ENCODE peak calls at places on chromosomes 2 and 18, in ten cellular contexts. M, E, I, F, L, X, T, H, W and B are unnamed samples.

GRCh38 chr2:204544961-204545860 is at the start of gene PARD3B:
- DNase-seq in M (peak), E (peak), I (peak), F (peak), L (peak), X (peak), T (peak), H (peak), W (peak), B (no peak)

GRCh38 chr18:74196220-74197119 is 48.1 kb downstream of the TIMM21 start:
- DNase-seq in M (peak), E (peak), I (peak), F (peak), L (peak), X (peak), T (peak), H (peak), W (no peak), B (no peak)

GRCh38 chr18:3012306-3012919 is 531 bp downstream of the LPIN2 start:
- DNase-seq in M (peak), E (no peak), I (peak), F (peak), L (peak), X (no peak), T (peak), H (peak), W (peak), B (peak)

GRCh38 chr18:11995445-11996189 is 14.3 kb downstream of the IMPA2 start:
- DNase-seq in M (peak), E (peak), I (peak), F (peak), L (peak), X (peak), T (peak), H (peak), W (peak), B (peak)

GRCh38 chr18:31297248-31297647 is 20.7 kb upstream of the DSG1 start:
- DNase-seq in M (no peak), E (no peak), I (no peak), F (no peak), L (no peak), X (no peak), T (no peak), H (no peak), W (no peak), B (no peak)

GRCh38 chr2:177093384-177093783 is 119.2 kb upstream of the HNRNPA3 start:
- DNase-seq in M (no peak), E (no peak), I (no peak), F (no peak), L (no peak), X (no peak), T (no peak), H (no peak), W (no peak), B (no peak)

GRCh38 chr18:23228102-23229051 is 93.1 kb downstream of the CABLES1 start:
- DNase-seq in M (no peak), E (no peak), I (no peak), F (peak), L (peak), X (peak), T (no peak), H (no peak), W (no peak), B (no peak)

GRCh38 chr18:68676913-68677312 is 38.0 kb downstream of the TMX3 start:
- DNase-seq in M (no peak), E (peak), I (no peak), F (no peak), L (peak), X (no peak), T (no peak), H (no peak), W (no peak), B (no peak)

GRCh38 chr18:9536354-9537152 is 61.2 kb downstream of the RALBP1 start:
- DNase-seq in M (no peak), E (peak), I (no peak), F (no peak), L (no peak), X (no peak), T (no peak), H (no peak), W (no peak), B (no peak)

GRCh38 chr2:69731147-69731546 is 10.8 kb upstream of the ANXA4 start:
- DNase-seq in M (no peak), E (no peak), I (no peak), F (no peak), L (no peak), X (no peak), T (no peak), H (no peak), W (no peak), B (no peak)

GRCh38 chr2:232385660-232386489 is 7.3 kb downstream of the ALPP start:
- DNase-seq in M (no peak), E (peak), I (no peak), F (no peak), L (peak), X (no peak), T (no peak), H (peak), W (no peak), B (no peak)

GRCh38 chr2:139142252-139142651 is 362.1 kb upstream of the NXPH2 start:
- DNase-seq in M (peak), E (no peak), I (no peak), F (no peak), L (peak), X (no peak), T (no peak), H (peak), W (no peak), B (no peak)

GRCh38 chr2:109448946-109449788 is 164.6 kb downstream of the SEPTIN10 start:
- DNase-seq in M (no peak), E (no peak), I (peak), F (peak), L (no peak), X (no peak), T (no peak), H (no peak), W (peak), B (no peak)

GRCh38 chr2:168703926-168704325 is 98.5 kb upstream of the NOSTRIN start:
- DNase-seq in M (no peak), E (no peak), I (no peak), F (no peak), L (no peak), X (no peak), T (no peak), H (no peak), W (no peak), B (no peak)

GRCh38 chr2:190849774-190850173 is 30.8 kb upstream of the GLS start:
- DNase-seq in M (no peak), E (peak), I (no peak), F (no peak), L (peak), X (no peak), T (no peak), H (no peak), W (peak), B (no peak)

GRCh38 chr2:207035855-207036254 is 96.5 kb downstream of the CPO start:
- DNase-seq in M (no peak), E (no peak), I (no peak), F (no peak), L (no peak), X (no peak), T (no peak), H (no peak), W (no peak), B (no peak)

GRCh38 chr2:146119586-146119985 is 1599.7 kb upstream of the ZEB2 start:
- DNase-seq in M (no peak), E (no peak), I (no peak), F (no peak), L (no peak), X (no peak), T (no peak), H (peak), W (no peak), B (no peak)

GRCh38 chr18:1133541-1133940 is 228.9 kb downstream of the ADCYAP1 start:
- DNase-seq in M (no peak), E (no peak), I (no peak), F (no peak), L (no peak), X (no peak), T (no peak), H (no peak), W (no peak), B (no peak)

GRCh38 chr2:8447610-8448221 is 234.1 kb upstream of the ID2 start:
- DNase-seq in M (no peak), E (peak), I (no peak), F (no peak), L (no peak), X (no peak), T (no peak), H (no peak), W (no peak), B (no peak)

GRCh38 chr2:200405599-200406298 is 99.3 kb downstream of the SPATS2L start:
- DNase-seq in M (no peak), E (peak), I (no peak), F (no peak), L (peak), X (no peak), T (no peak), H (peak), W (no peak), B (no peak)

GRCh38 chr18:25080988-25081387 is 271.0 kb downstream of the ZNF521 start:
- DNase-seq in M (no peak), E (no peak), I (no peak), F (no peak), L (no peak), X (no peak), T (no peak), H (no peak), W (no peak), B (no peak)

DNA sequence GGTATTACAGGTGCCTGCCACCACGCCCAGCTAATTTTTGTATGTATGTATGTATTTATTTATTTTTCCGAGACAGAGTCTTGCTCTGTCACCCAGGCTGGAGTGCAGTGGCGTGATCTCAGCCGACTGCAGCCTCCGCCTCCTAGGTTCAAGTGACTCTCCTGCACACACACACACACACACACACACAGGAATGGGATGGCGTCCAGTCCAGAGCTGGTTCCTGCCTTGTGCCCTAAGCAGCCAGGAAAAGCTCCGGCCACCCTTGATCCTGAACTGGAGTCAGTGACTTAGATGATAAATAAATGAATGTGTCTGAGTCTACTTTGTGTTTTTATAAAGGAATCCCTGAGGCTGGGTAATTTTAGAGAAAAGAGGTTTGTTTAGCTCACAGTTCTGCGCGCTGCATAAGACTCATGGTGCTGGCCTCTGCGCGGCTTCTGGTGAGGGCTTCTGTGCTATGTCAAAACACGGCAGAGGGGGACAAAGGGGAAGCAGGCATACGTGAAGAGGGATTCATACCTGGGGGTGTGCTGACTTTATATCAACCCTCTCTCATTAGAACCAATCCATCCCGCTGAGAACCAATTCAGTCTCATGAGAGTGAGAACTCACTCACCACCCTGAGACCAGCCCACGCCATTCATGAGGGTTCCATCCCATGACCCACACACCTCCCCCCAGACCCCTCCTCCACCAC is 59.7 kb upstream of the PHLPP1 start:
- DNase-seq in M (no peak), E (no peak), I (no peak), F (no peak), L (no peak), X (no peak), T (no peak), H (no peak), W (no peak), B (no peak)
- TF ChIP-seq CTCF in M (no peak), E (no peak), I (no peak), F (no peak), L (no peak), X (no peak), T (no peak), H (no peak), W (no peak), B (no peak)

GRCh38 chr2:151716721-151717120 is 17.6 kb downstream of the NEB start:
- DNase-seq in M (no peak), E (peak), I (no peak), F (no peak), L (no peak), X (no peak), T (no peak), H (no peak), W (no peak), B (no peak)

GRCh38 chr2:151718247-151718646 is 16.0 kb downstream of the NEB start:
- DNase-seq in M (no peak), E (no peak), I (no peak), F (no peak), L (no peak), X (no peak), T (no peak), H (no peak), W (no peak), B (no peak)

GRCh38 chr2:151721161-151721560 is 13.1 kb downstream of the NEB start:
- DNase-seq in M (no peak), E (no peak), I (no peak), F (no peak), L (no peak), X (no peak), T (no peak), H (no peak), W (no peak), B (no peak)

GRCh38 chr2:151720521-151720920 is 13.8 kb downstream of the NEB start:
- DNase-seq in M (no peak), E (no peak), I (no peak), F (no peak), L (no peak), X (no peak), T (no peak), H (no peak), W (no peak), B (no peak)

DNA sequence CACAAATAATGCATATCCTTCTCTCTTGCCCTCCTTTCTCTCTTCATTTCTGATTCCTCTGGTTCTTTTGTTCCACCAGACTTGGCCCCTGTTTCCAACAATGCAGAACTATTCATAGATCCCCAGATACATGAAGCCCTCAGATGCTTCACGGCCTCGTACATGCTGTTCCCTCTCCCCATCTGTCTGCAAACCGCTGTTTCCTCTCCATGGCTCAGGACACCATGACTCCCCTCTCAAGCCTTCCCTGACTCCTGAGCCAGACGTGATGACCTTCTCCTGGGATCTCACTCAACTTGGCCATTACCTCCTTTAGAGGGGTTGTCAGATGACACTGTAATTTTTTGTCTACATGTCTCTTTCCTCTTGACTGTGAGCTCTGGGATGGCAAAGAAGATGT is 15.5 kb downstream of the NEB start:
- DNase-seq in M (no peak), E (no peak), I (no peak), F (no peak), L (no peak), X (no peak), T (no peak), H (no peak), W (no peak), B (no peak)
- TF ChIP-seq CTCF in M (no peak), E (no peak), I (no peak), F (no peak), L (no peak), X (no peak), T (no peak), H (no peak), W (no peak), B (no peak)

DNA sequence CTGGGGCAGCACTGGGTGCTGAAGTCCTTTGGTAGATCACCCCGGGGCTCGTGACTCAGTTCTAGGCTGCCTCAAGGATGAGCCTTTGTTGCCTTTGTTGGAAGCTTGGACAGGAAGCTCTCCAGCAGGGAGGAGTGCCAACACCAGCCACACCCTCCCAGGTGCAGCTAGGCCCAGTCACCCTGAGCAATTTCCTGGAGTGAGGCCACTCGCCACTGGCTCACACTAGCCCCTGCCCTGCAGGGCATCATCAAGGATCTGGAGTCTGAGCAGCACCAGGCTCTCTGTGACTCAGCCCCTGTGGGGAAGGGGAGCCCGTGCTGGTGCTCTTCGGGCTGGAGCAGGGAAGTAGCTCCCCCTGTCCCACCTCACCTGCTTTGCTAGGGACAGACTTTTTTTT is 6.7 kb upstream of the SDC1 start:
- DNase-seq in M (no peak), E (peak), I (peak), F (peak), L (no peak), X (no peak), T (no peak), H (peak), W (no peak), B (no peak)
- TF ChIP-seq CTCF in M (no peak), E (no peak), I (no peak), F (no peak), L (no peak), X (no peak), T (no peak), H (no peak), W (no peak), B (no peak)

DNA sequence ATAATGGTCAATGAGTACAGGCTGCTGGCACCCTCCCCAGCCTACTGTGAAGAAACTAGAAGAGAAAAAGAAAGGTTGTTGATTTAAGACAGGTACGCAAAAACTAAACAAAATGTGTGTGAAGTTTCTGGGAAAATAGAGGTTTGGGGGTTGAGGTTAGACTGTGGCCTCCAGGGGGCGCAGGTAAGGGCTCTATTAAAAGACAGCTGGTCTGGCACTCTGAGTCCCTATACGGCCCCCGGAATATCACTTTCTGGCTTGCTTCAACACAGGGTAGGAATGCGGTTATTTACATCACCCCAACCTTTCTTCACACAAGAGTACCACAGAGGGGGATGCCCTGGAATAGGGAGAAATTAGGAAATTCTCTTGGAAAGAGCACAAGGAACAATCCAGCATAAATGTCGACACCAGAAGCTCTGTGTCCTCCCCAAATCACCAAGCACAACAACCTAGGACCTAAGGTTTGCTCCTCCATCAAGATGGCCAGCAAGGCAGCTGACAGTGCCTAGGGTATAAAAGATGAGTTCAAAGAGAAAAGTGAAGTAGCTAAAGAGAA is 480.8 kb upstream of the KLHL29 start:
- DNase-seq in M (peak), E (no peak), I (peak), F (peak), L (no peak), X (peak), T (no peak), H (peak), W (peak), B (no peak)
- TF ChIP-seq CTCF in M (peak), E (peak), I (peak), F (peak), L (no peak), X (peak), T (no peak), H (peak), W (peak), B (no peak)

DNA sequence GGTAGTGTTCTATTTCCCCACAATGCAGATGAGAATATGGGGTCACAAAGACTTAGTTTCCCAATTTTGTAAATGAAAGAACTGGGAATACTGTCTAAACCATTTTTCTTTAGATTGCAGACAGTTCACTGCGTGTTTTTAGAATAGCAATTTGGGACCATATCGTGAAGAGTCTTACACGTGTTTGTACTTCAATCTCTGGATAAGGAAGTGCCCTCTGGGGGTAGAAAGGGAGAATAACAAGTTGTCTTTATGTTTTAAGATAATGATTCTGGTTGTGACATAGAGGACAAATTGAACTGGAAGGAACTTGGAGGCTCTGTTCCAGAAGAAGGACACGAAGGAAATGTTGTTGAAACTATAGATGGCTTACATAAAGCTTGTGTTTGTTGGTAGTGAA is 457.7 kb downstream of the CBLN2 start:
- DNase-seq in M (no peak), E (no peak), I (no peak), F (no peak), L (peak), X (no peak), T (no peak), H (peak), W (no peak), B (no peak)
- TF ChIP-seq CTCF in M (peak), E (peak), I (no peak), F (no peak), L (no peak), X (peak), T (no peak), H (peak), W (no peak), B (no peak)

GRCh38 chr18:62939925-62940324 is 224.6 kb downstream of the PHLPP1 start:
- DNase-seq in M (no peak), E (no peak), I (no peak), F (no peak), L (no peak), X (no peak), T (no peak), H (no peak), W (no peak), B (no peak)

GRCh38 chr18:62939433-62939832 is 224.1 kb downstream of the PHLPP1 start:
- DNase-seq in M (no peak), E (no peak), I (no peak), F (no peak), L (no peak), X (no peak), T (no peak), H (no peak), W (no peak), B (no peak)

GRCh38 chr18:62948788-62949187 is 233.4 kb downstream of the PHLPP1 start:
- DNase-seq in M (no peak), E (no peak), I (no peak), F (no peak), L (no peak), X (no peak), T (no peak), H (no peak), W (no peak), B (no peak)

GRCh38 chr18:62942578-62942977 is 227.2 kb downstream of the PHLPP1 start:
- DNase-seq in M (no peak), E (no peak), I (no peak), F (no peak), L (no peak), X (no peak), T (no peak), H (no peak), W (no peak), B (no peak)

GRCh38 chr18:62944454-62944853 is 229.1 kb downstream of the PHLPP1 start:
- DNase-seq in M (no peak), E (no peak), I (no peak), F (no peak), L (no peak), X (no peak), T (no peak), H (no peak), W (no peak), B (no peak)
- TF ChIP-seq CTCF in M (no peak), E (no peak), I (no peak), F (no peak), L (peak), X (no peak), T (no peak), H (peak), W (no peak), B (no peak)

DNA sequence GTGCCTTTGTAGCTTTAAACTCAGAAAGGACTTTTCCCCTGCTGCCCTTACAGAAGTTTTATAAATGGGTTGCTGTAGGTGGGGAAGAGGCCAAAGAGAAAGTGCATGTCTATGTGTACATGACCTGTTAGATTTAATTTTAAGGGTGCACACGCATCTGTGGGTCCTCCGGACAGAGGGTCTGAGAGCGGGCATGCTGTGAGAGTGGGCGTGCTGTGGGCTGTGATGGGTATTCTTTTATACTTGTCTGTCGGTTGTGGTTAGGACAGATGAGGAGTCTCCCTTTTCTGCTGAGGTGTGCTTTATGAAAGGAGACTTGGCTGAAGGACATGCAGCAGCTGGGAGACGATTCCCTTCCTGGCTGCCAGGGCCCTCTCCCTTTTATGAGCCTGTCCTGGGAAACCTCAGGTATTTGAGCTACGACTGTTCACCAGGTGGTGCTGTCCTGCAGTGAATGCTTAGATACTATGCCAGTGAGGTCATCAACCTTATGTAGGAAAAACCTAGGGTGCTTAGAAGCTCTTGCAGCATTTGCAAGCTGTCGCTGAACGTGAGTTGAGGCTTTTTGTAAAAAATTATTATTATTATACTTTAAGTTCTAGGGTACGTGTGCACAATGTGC is 67.5 kb downstream of the TANC1 start:
- DNase-seq in M (no peak), E (peak), I (peak), F (peak), L (peak), X (no peak), T (peak), H (peak), W (no peak), B (no peak)
- TF ChIP-seq CTCF in M (no peak), E (peak), I (no peak), F (peak), L (peak), X (peak), T (no peak), H (peak), W (peak), B (no peak)